ENCODE peak calls at places on chromosomes 7 and 10, in seven cellular contexts. Z is transverse colon, K is vagina, U is neuronal stem cell, J is left lung, F is adipocyte, B is fibroblast of the conjunctiva. S is an unnamed sample.

GRCh38 chr10:113053881-113054280 is 103.8 kb downstream of the TCF7L2 start:
- DNase-seq in Z (no peak), K (no peak), U (no peak), J (no peak), F (no peak), B (no peak), S (no peak)

GRCh38 chr7:20744913-20745587 is 41.6 kb downstream of the SP8 start:
- DNase-seq in Z (no peak), K (no peak), U (no peak), J (no peak), F (peak), B (no peak), S (no peak)

GRCh38 chr7:157702311-157703023 is 365.7 kb downstream of the DNAJB6 start:
- DNase-seq in Z (peak), K (no peak), U (no peak), J (no peak), F (no peak), B (no peak), S (no peak)

GRCh38 chr7:2633538-2634264 is 1.9 kb downstream of the TTYH3 start:
- DNase-seq in Z (no peak), K (no peak), U (no peak), J (no peak), F (peak), B (peak), S (peak)

GRCh38 chr10:124697837-124698559 is 46.2 kb downstream of the FAM53B start:
- DNase-seq in Z (no peak), K (no peak), U (no peak), J (peak), F (no peak), B (no peak), S (no peak)

GRCh38 chr10:48547061-48547895 is 57.6 kb downstream of the ARHGAP22 start:
- DNase-seq in Z (no peak), K (peak), U (no peak), J (no peak), F (no peak), B (no peak), S (no peak)

GRCh38 chr10:101839421-101840063 is 4.1 kb downstream of the KCNIP2 start:
- DNase-seq in Z (peak), K (no peak), U (no peak), J (peak), F (peak), B (no peak), S (no peak)

GRCh38 chr10:32148864-32149256 is 92.6 kb upstream of the KIF5B start:
- DNase-seq in Z (no peak), K (no peak), U (no peak), J (no peak), F (no peak), B (no peak), S (no peak)

GRCh38 chr10:71302874-71303568 is 16.0 kb upstream of the SLC29A3 start:
- DNase-seq in Z (no peak), K (no peak), U (peak), J (no peak), F (peak), B (peak), S (no peak)

GRCh38 chr10:5551531-5552375 is 27.0 kb downstream of the CALML3 start:
- DNase-seq in Z (peak), K (no peak), U (no peak), J (peak), F (no peak), B (no peak), S (no peak)

GRCh38 chr7:67918158-67918557 is 921.5 kb downstream of the TYW1 start:
- DNase-seq in Z (no peak), K (no peak), U (no peak), J (no peak), F (no peak), B (no peak), S (no peak)